ENCODE peak calls at places on chromosomes 7 and 10, in five cellular contexts. G is HepG2, S is endothelial cell of umbilical vein, E is K562, Y is WTC11. P is an unnamed sample.

GRCh38 chr10:20313665-20314064 is 497.4 kb downstream of the PLXDC2 start:
- DNase-seq in G (no peak), S (no peak), E (no peak), Y (no peak), P (no peak)

GRCh38 chr7:1735806-1736468 is 65.9 kb downstream of the ELFN1 start:
- DNase-seq in G (no peak), S (no peak), E (no peak), Y (no peak), P (no peak)

GRCh38 chr7:130490888-130491771 is 755 bp upstream of the MEST start:
- DNase-seq in G (no peak), S (peak; percentile 62), E (no peak), Y (peak; percentile 71), P (no peak)

GRCh38 chr10:24826022-24826421 is 102.3 kb upstream of the ARHGAP21 start:
- DNase-seq in G (no peak), S (peak; percentile 79), E (no peak), Y (no peak), P (no peak)

GRCh38 chr7:33874943-33875342 is 30.4 kb upstream of the BMPER start:
- DNase-seq in G (no peak), S (no peak), E (no peak), Y (no peak), P (no peak)

GRCh38 chr7:69199048-69199447 is 399.2 kb upstream of the AUTS2 start:
- DNase-seq in G (no peak), S (no peak), E (no peak), Y (no peak), P (no peak)

GRCh38 chr10:43928425-43928968 is 279.8 kb upstream of the ZNF32 start:
- DNase-seq in G (no peak), S (no peak), E (no peak), Y (no peak), P (no peak)

GRCh38 chr10:78547905-78548304 is 514.2 kb downstream of the RPS24 start:
- DNase-seq in G (no peak), S (no peak), E (no peak), Y (no peak), P (no peak)

GRCh38 chr10:86348321-86349210 is 18.0 kb downstream of the GRID1 start:
- DNase-seq in G (peak; percentile 19), S (no peak), E (no peak), Y (no peak), P (no peak)

GRCh38 chr7:42091461-42092229 is 145.4 kb downstream of the GLI3 start:
- DNase-seq in G (peak; percentile 68), S (peak; percentile 51), E (no peak), Y (peak; percentile 64), P (no peak)

GRCh38 chr10:118800920-118801319 is 46.1 kb upstream of the CACUL1 start:
- DNase-seq in G (peak; percentile 10), S (peak; percentile 27), E (no peak), Y (no peak), P (no peak)

GRCh38 chr10:7856685-7857084 is 38.4 kb downstream of the TAF3 start:
- DNase-seq in G (no peak), S (no peak), E (no peak), Y (no peak), P (no peak)

GRCh38 chr7:7970113-7970619 is 1.6 kb downstream of the GLCCI1 start:
- DNase-seq in G (no peak), S (no peak), E (no peak), Y (no peak), P (no peak)
- TF ChIP-seq MAX in G (no peak), S (no peak), E (no peak), Y (no peak), P (no peak)

DNA sequence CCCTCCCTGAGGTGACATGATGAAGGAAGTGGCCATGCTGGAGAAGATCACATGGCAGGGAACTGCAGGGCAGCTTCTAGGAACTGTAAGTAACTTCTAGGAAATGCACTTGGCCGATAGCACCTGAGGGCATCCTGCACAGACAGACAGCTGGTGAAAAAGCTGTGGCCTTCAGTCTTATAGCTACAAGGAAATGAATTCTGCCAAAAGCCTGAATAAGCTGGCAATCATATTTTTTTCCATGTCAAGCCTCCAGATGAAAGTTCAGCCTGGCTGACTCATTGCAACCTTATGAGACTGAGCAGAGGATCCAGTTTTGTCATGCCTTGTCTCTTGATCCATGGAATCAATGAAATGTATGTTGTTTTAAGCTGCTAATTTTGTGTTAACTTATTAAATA is 91.1 kb upstream of the CACNA2D1 start:
- DNase-seq in G (no peak), S (peak; percentile 79), E (no peak), Y (no peak), P (peak; percentile 10)
- TF ChIP-seq MAX in G (no peak), S (no peak), E (no peak), Y (no peak), P (no peak)

DNA sequence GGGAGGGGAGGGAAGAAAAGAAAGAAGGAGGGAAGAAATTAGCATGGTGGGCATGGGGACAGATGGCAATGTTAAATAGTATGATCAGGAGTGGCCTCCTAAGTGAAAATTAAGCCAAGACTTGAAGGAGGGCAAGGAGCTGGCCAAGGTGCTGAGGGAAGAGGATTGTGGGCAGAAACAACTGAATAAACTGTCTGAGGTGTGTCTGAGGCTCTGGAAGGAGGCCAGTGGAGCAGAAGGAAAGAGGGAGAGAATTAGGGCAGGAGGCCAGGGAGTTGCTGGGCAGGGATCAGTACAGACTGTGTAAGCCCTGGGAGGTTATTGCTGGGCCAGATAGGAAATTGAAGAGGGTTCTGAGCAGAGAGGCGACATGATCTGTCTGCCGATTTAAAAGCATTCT is 40.6 kb upstream of the VKORC1L1 start:
- DNase-seq in G (no peak), S (peak; percentile 19), E (no peak), Y (peak; percentile 31), P (no peak)
- TF ChIP-seq MAX in G (no peak), S (no peak), E (no peak), Y (no peak), P (no peak)

DNA sequence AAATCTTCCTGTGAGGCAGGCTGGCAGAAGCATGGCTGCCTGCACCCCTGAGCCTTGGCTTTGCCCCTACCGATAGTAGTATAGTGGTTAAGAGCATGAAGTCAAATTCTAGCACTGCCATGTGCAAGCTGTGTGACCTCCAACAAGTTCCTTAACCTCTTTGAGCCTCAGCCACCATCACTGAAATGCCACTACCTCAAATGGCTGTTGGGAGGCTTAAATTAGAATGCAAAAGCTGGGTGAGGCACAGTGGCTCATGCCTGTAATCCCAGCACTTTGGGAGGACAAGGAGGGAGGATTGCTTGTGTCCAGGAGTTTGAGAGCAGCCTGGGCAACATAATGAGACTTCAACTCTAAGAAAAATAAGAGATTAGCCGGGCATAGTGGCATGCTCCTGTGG is 8.4 kb downstream of the SFRP5 start:
- DNase-seq in G (no peak), S (no peak), E (no peak), Y (no peak), P (no peak)
- TF ChIP-seq MAX in G (no peak), S (no peak), E (no peak), Y (no peak), P (no peak)

GRCh38 chr10:29617880-29618340 is 16.9 kb downstream of the SVIL start:
- DNase-seq in G (no peak), S (no peak), E (no peak), Y (no peak), P (no peak)
- TF ChIP-seq MAX in G (no peak), S (no peak), E (no peak), Y (no peak), P (no peak)

DNA sequence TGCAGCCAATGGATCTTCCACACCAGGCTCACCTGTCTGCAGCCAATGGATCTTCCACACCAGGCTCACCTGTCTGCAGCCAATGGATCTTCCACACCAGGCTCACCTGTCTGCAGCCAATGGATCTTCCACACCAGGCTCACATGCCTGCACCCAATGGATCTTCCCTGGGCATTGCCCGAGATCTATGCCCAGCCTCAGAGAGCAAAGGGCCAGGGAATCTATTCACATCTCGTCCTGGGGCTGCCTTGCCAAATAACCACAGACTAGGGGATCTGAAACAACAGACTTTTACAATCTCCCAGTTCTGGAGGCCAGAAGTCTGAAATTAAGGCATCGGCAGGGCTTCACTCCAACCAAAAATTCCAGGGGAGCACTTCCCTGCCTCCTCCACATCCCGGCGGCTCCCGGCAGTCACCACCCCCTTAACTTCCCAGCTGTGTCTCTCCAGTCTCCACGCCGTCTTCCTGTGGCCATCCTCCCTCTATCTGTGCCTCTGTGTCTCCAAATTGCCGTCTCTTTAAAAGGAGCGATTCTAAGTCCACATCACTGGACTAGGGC is 92.4 kb upstream of the PPP2R2D start:
- DNase-seq in G (no peak), S (no peak), E (no peak), Y (no peak), P (no peak)
- TF ChIP-seq MAX in G (no peak), S (no peak), E (no peak), Y (no peak), P (no peak)

P was measured in HCT116.